ENCODE peak calls at places on chromosomes 6 and 20, in seven cellular contexts. X is K562, C is GM23338, T is stomach, Y is prostate gland, V is Panc1, R is upper lobe of left lung. A is an unnamed sample.

GRCh38 chr6:156852147-156852857 is 75.1 kb downstream of the ARID1B start:
- DNase-seq in X (no peak), C (no peak), T (no peak), Y (no peak), V (no peak), R (no peak), A (no peak)

GRCh38 chr6:107973594-107973993 is 15.6 kb upstream of the SEC63 start:
- DNase-seq in X (no peak), C (no peak), T (no peak), Y (no peak), V (no peak), R (no peak), A (no peak)

GRCh38 chr20:59453634-59454241 is 150.6 kb upstream of the PHACTR3 start:
- DNase-seq in X (no peak), C (no peak), T (no peak), Y (no peak), V (no peak), R (no peak), A (peak)

GRCh38 chr6:74651948-74652347 is 553.9 kb downstream of the COL12A1 start:
- DNase-seq in X (no peak), C (no peak), T (no peak), Y (no peak), V (no peak), R (no peak), A (no peak)

GRCh38 chr6:84522135-84522535 is 242.3 kb downstream of the TBX18 start:
- DNase-seq in X (no peak), C (no peak), T (no peak), Y (no peak), V (no peak), R (no peak), A (no peak)

GRCh38 chr20:36744243-36744642 is 1.6 kb downstream of the NDRG3 start:
- DNase-seq in X (no peak), C (no peak), T (no peak), Y (no peak), V (no peak), R (no peak), A (no peak)

GRCh38 chr20:34549291-34549928 is 9.1 kb upstream of the MAP1LC3A start:
- DNase-seq in X (peak), C (peak), T (no peak), Y (peak), V (no peak), R (no peak), A (no peak)

GRCh38 chr6:84026721-84027164 is 6.8 kb upstream of the MRAP2 start:
- DNase-seq in X (no peak), C (no peak), T (no peak), Y (no peak), V (no peak), R (no peak), A (no peak)

GRCh38 chr6:167047554-167047953 is 48.4 kb downstream of the CEP43 start:
- DNase-seq in X (no peak), C (no peak), T (peak), Y (no peak), V (no peak), R (no peak), A (peak)

GRCh38 chr6:127180421-127180820 is 62.0 kb downstream of the RSPO3 start:
- DNase-seq in X (no peak), C (no peak), T (no peak), Y (no peak), V (no peak), R (no peak), A (no peak)

GRCh38 chr6:52726193-52726542 is 37.1 kb downstream of the GSTA2 start:
- DNase-seq in X (no peak), C (no peak), T (no peak), Y (no peak), V (no peak), R (no peak), A (no peak)

GRCh38 chr6:33961686-33962085 is 157.9 kb upstream of the MLN start:
- DNase-seq in X (no peak), C (no peak), T (no peak), Y (no peak), V (no peak), R (no peak), A (no peak)

GRCh38 chr20:23081263-23081811 is 4.8 kb downstream of the CD93 start:
- DNase-seq in X (no peak), C (no peak), T (no peak), Y (no peak), V (no peak), R (no peak), A (no peak)

GRCh38 chr20:41172296-41173140 is 35.2 kb downstream of the PLCG1 start:
- DNase-seq in X (no peak), C (no peak), T (peak), Y (no peak), V (no peak), R (no peak), A (peak)

GRCh38 chr6:132506461-132506860 is 6.5 kb downstream of the STX7 start:
- DNase-seq in X (no peak), C (no peak), T (no peak), Y (no peak), V (no peak), R (no peak), A (no peak)

GRCh38 chr6:31713991-31714684 is 1.0 kb upstream of the LY6G6D start:
- DNase-seq in X (no peak), C (peak), T (no peak), Y (no peak), V (no peak), R (no peak), A (no peak)

DNA sequence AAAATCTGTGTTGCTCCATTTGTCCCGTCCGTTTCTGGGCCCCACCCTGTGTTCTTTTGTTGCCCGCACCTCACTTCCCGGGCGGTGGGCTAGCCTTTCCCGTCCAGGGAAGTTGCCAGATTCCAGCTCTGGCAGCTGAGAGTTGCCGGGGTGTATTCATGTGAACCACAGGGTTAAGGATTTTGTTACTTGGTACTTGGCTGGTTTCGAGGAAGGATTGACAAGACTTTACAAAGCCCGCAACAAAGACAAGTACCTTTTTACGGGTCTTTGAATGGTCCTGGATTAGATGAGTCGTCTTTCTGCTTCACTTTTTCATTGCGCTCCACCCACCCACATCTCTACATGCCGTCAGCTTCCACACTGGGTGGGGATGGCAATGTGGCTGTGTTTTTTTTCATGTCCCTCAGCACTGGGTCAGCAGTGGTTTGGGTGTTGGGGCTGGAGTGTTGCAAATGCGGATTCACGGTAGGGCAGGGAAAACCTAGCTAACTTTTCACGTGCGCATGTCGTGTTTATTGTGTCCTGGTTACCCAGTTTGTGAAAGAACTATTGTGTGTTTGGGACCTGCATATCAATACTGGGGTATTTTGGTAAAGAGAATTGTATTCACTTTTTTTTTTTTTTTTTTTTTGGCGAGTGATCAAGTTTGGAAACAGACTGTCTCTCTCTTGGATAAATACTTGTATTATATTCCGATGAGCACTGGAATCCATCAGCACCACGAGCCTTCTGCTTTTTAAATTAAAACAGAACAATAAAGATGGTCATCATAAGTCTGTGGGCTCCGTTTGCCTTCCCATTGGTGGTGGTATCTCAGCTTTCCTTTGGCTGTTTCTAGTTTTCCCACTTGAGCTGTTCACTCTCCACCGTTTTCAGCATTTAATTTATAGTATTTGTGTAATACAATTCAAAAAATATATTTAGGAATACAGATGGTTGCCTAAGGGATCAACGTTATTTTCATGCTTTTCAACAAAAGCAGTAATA is 1.2 kb downstream of the DUSP22 start:
- DNase-seq in X (no peak), C (peak), T (no peak), Y (no peak), V (no peak), R (no peak), A (peak)
- TF ChIP-seq POLR2AphosphoS5 in X (no peak), C (no peak), T (no peak), Y (no peak), V (no peak), R (peak), A (no peak)

GRCh38 chr6:9083108-9083507 is 647.8 kb upstream of the SLC35B3 start:
- DNase-seq in X (no peak), C (no peak), T (no peak), Y (no peak), V (no peak), R (no peak), A (no peak)
- TF ChIP-seq POLR2AphosphoS5 in X (no peak), C (no peak), T (no peak), Y (no peak), V (no peak), R (no peak), A (no peak)

DNA sequence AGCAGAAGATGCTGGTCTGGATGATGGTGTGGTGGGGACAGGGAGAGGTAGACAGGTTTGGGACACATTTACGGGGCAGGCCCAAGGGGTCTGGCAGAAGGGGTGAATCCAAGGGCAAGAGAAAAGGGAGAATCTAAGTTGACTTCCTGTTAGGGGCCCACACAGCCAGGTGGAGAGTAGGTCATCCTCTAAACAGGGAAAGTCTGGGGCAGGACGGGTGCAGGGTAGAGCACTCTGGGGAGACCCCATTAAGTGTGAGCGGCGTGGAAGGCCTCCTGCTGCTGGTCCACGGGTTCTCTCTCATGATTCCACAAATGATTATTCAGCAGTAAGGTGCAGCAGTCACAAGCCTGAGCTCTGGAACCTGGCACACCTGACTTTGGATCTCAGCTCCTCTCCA is 2.7 kb downstream of the SRXN1 start:
- DNase-seq in X (no peak), C (no peak), T (no peak), Y (no peak), V (no peak), R (no peak), A (no peak)
- TF ChIP-seq POLR2AphosphoS5 in X (no peak), C (no peak), T (no peak), Y (no peak), V (no peak), R (no peak), A (no peak)

GRCh38 chr20:44404204-44405181 is 49.0 kb downstream of the HNF4A start:
- DNase-seq in X (no peak), C (no peak), T (no peak), Y (no peak), V (no peak), R (no peak), A (no peak)

GRCh38 chr20:44401052-44401769 is 45.7 kb downstream of the HNF4A start:
- DNase-seq in X (no peak), C (no peak), T (no peak), Y (no peak), V (no peak), R (no peak), A (peak)

GRCh38 chr20:44403194-44404112 is 48.0 kb downstream of the HNF4A start:
- DNase-seq in X (no peak), C (no peak), T (no peak), Y (no peak), V (no peak), R (no peak), A (no peak)

GRCh38 chr20:44401770-44402390 is 46.4 kb downstream of the HNF4A start:
- DNase-seq in X (no peak), C (no peak), T (no peak), Y (no peak), V (no peak), R (no peak), A (peak)

GRCh38 chr20:44402391-44403193 is 47.1 kb downstream of the HNF4A start:
- DNase-seq in X (no peak), C (no peak), T (no peak), Y (no peak), V (no peak), R (no peak), A (no peak)
- TF ChIP-seq POLR2AphosphoS5 in X (no peak), C (no peak), T (no peak), Y (no peak), V (no peak), R (no peak), A (no peak)

DNA sequence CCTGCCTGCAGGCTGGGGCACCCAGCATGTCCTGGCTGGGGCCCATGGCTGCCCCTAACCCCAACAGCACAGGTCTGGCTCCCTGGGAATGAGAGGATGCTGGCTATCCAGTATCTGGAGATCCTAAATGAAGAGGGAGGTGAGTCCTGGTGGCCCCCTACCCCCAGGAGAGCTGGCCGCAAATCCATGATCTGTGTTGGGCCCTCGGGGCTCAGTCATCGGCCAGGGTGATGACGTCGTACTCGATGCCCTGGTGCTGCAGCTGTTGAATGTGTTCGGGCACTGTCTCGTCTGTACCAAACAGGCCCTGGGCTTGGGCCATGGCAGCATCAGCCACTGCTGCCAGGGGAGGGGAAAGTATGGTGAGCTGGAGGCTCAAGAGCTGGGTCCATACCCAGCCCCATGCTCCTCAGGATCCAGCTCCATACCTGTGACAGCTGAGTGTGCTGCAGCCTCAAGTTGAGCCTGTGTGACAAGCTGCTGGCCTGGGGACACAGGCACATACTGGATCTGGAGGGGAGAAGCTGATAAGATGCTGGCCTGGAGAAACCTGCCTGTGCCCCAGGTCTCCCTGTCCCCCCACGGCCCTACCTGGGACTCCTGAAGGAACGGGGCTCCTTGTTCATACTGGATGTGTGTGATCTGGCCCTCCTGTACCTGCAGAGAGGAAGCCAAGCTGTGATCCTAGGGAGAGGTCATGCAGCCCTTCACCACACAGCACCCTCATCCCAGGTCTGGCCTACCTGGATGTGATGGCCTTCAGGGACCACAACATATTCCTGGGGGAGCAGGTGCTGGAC is 14.5 kb downstream of the PCIF1 start:
- DNase-seq in X (no peak), C (no peak), T (no peak), Y (no peak), V (no peak), R (no peak), A (no peak)
- TF ChIP-seq POLR2AphosphoS5 in X (peak), C (no peak), T (no peak), Y (no peak), V (peak), R (no peak), A (peak)

GRCh38 chr6:37242429-37243052 is 15.0 kb upstream of the TBC1D22B start:
- DNase-seq in X (peak), C (no peak), T (no peak), Y (peak), V (peak), R (no peak), A (no peak)
- TF ChIP-seq POLR2AphosphoS5 in X (no peak), C (no peak), T (peak), Y (peak), V (no peak), R (no peak), A (no peak)

GRCh38 chr6:5671604-5672559 is 334.8 kb downstream of the NRN1 start:
- DNase-seq in X (peak), C (peak), T (no peak), Y (no peak), V (no peak), R (peak), A (no peak)

GRCh38 chr6:5672581-5673011 is 334.1 kb downstream of the NRN1 start:
- DNase-seq in X (peak), C (peak), T (no peak), Y (no peak), V (no peak), R (no peak), A (no peak)

GRCh38 chr6:5673016-5673415 is 333.7 kb downstream of the NRN1 start:
- DNase-seq in X (no peak), C (no peak), T (no peak), Y (no peak), V (no peak), R (no peak), A (no peak)

GRCh38 chr6:5674723-5675122 is 332.0 kb downstream of the NRN1 start:
- DNase-seq in X (no peak), C (no peak), T (no peak), Y (no peak), V (no peak), R (no peak), A (no peak)

GRCh38 chr6:5674141-5674540 is 332.6 kb downstream of the NRN1 start:
- DNase-seq in X (no peak), C (no peak), T (no peak), Y (no peak), V (no peak), R (no peak), A (no peak)
- TF ChIP-seq POLR2AphosphoS5 in X (no peak), C (no peak), T (no peak), Y (no peak), V (no peak), R (no peak), A (no peak)

GRCh38 chr20:63652192-63652980 is 838 bp downstream of the STMN3 start:
- DNase-seq in X (peak), C (peak), T (no peak), Y (no peak), V (no peak), R (peak), A (peak)

GRCh38 chr20:63655249-63655648 is 2.0 kb upstream of the STMN3 start:
- DNase-seq in X (no peak), C (no peak), T (no peak), Y (no peak), V (no peak), R (no peak), A (no peak)

GRCh38 chr20:63651942-63652191 is 1.4 kb downstream of the STMN3 start:
- DNase-seq in X (peak), C (peak), T (no peak), Y (no peak), V (no peak), R (no peak), A (peak)

GRCh38 chr20:63653974-63654680 is 903 bp upstream of the STMN3 start:
- DNase-seq in X (no peak), C (no peak), T (no peak), Y (no peak), V (no peak), R (no peak), A (peak)

GRCh38 chr20:63653041-63653973 is at the start of gene STMN3:
- DNase-seq in X (peak), C (peak), T (peak), Y (peak), V (no peak), R (peak), A (peak)
- TF ChIP-seq POLR2AphosphoS5 in X (peak), C (peak), T (no peak), Y (peak), V (no peak), R (peak), A (peak)

DNA sequence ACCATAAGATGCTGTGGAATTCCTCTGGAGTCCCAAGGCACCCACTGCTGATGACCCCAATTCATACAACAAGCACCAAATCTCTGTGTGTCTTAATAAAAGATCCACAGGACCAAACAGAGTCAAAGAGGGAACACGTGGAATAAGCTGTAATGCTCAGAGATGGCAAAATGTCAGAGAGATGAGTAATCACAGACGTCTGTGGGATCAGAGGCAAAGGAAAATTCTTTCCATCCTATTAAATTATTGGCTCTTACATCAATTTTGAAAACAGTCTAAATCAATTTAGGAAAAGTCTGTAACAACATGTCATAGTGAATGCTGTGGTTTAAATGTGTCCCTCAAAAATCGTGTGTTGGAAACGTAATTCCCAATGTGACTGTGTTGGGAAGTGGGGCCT is 17.5 kb upstream of the SAMD3 start:
- DNase-seq in X (no peak), C (no peak), T (no peak), Y (no peak), V (no peak), R (no peak), A (no peak)
- TF ChIP-seq POLR2AphosphoS5 in X (no peak), C (no peak), T (no peak), Y (no peak), V (no peak), R (no peak), A (no peak)

GRCh38 chr20:44692932-44693476 is 22.2 kb upstream of the CCN5 start:
- DNase-seq in X (no peak), C (no peak), T (peak), Y (no peak), V (peak), R (no peak), A (no peak)
- TF ChIP-seq POLR2AphosphoS5 in X (no peak), C (no peak), T (no peak), Y (peak), V (peak), R (peak), A (peak)